ENCODE peak calls at places on chromosomes 12 and 14, in seven cellular contexts. K is uterus; C is prostate gland; R is GM23338; O is dorsolateral prefrontal cortex; Q is ovary; W is CD4-positive, alpha-beta T cell. E is an unnamed sample.

GRCh38 chr12:28265435-28266042 is 75.3 kb downstream of the CCDC91 start:
- DNase-seq in C (no peak), O (no peak), Q (no peak), K (no peak), W (no peak), R (no peak), E (no peak)

GRCh38 chr14:32623300-32624093 is 294.4 kb downstream of the AKAP6 start:
- DNase-seq in O (no peak), C (no peak), Q (no peak), R (no peak), K (no peak), W (no peak), E (no peak)

GRCh38 chr14:102215071-102215470 is 75.4 kb downstream of the WDR20 start:
- DNase-seq in Q (no peak), R (no peak), C (peak), K (peak), W (no peak), O (peak), E (peak)

GRCh38 chr14:21278632-21279031 is 1.3 kb upstream of the RPGRIP1 start:
- DNase-seq in K (no peak), W (no peak), Q (no peak), O (no peak), C (no peak), R (no peak), E (no peak)

GRCh38 chr12:459430-460258 is at the start of gene B4GALNT3:
- DNase-seq in R (peak), C (peak), K (peak), Q (peak), O (peak), W (peak), E (no peak)

GRCh38 chr12:124286946-124287345 is 7.9 kb upstream of the RFLNA start:
- DNase-seq in Q (no peak), R (no peak), W (no peak), O (no peak), K (no peak), C (no peak), E (no peak)

GRCh38 chr14:56964885-56965284 is 154.6 kb upstream of the OTX2 start:
- DNase-seq in O (no peak), Q (no peak), W (no peak), K (no peak), C (no peak), R (no peak), E (no peak)

GRCh38 chr12:106861984-106862894 is 87.8 kb downstream of the RIC8B start:
- DNase-seq in R (no peak), O (no peak), W (no peak), C (no peak), K (no peak), Q (no peak), E (no peak)

GRCh38 chr14:69973846-69974245 is 94.6 kb downstream of the SMOC1 start:
- DNase-seq in R (no peak), W (no peak), O (no peak), K (no peak), C (no peak), Q (no peak), E (no peak)

GRCh38 chr12:69404851-69405365 is 45.4 kb downstream of the YEATS4 start:
- DNase-seq in C (no peak), Q (no peak), O (no peak), R (no peak), K (no peak), W (no peak), E (no peak)

GRCh38 chr14:58077621-58078020 is 74.4 kb downstream of the ARMH4 start:
- DNase-seq in R (peak), Q (no peak), C (no peak), W (no peak), K (no peak), O (no peak), E (no peak)

GRCh38 chr14:53306267-53306721 is 153.2 kb upstream of the DDHD1 start:
- DNase-seq in Q (peak), C (peak), R (peak), O (peak), K (peak), W (peak), E (peak)

GRCh38 chr12:121330692-121331091 is 21.5 kb downstream of the ANAPC5 start:
- DNase-seq in Q (no peak), K (no peak), C (no peak), O (no peak), W (no peak), R (no peak), E (no peak)

GRCh38 chr12:69840727-69841126 is 15.7 kb downstream of the MYRFL start:
- DNase-seq in Q (no peak), C (peak), W (no peak), K (no peak), R (no peak), O (no peak), E (no peak)

GRCh38 chr14:93522221-93522620 is 91.5 kb downstream of the UNC79 start:
- DNase-seq in K (no peak), Q (no peak), O (no peak), W (no peak), R (no peak), C (no peak), E (no peak)

GRCh38 chr12:101925352-101925751 is 48.0 kb downstream of the DRAM1 start:
- DNase-seq in W (no peak), R (no peak), K (peak), C (no peak), Q (peak), O (no peak), E (no peak)

GRCh38 chr12:70383886-70384285 is 17.8 kb downstream of the KCNMB4 start:
- DNase-seq in R (no peak), W (no peak), C (no peak), Q (no peak), K (no peak), O (no peak), E (no peak)

GRCh38 chr14:90397401-90398314 is 829 bp downstream of the CALM1 start:
- DNase-seq in W (peak), R (peak), O (peak), K (peak), Q (peak), C (no peak), E (peak)

GRCh38 chr14:78005325-78005724 is 164.8 kb upstream of the NRXN3 start:
- DNase-seq in C (no peak), R (no peak), K (no peak), Q (no peak), W (no peak), O (no peak), E (no peak)

GRCh38 chr12:41190360-41190759 is 2.2 kb downstream of the PDZRN4 start:
- DNase-seq in R (peak), K (no peak), C (no peak), W (no peak), Q (no peak), O (peak), E (peak)

DNA sequence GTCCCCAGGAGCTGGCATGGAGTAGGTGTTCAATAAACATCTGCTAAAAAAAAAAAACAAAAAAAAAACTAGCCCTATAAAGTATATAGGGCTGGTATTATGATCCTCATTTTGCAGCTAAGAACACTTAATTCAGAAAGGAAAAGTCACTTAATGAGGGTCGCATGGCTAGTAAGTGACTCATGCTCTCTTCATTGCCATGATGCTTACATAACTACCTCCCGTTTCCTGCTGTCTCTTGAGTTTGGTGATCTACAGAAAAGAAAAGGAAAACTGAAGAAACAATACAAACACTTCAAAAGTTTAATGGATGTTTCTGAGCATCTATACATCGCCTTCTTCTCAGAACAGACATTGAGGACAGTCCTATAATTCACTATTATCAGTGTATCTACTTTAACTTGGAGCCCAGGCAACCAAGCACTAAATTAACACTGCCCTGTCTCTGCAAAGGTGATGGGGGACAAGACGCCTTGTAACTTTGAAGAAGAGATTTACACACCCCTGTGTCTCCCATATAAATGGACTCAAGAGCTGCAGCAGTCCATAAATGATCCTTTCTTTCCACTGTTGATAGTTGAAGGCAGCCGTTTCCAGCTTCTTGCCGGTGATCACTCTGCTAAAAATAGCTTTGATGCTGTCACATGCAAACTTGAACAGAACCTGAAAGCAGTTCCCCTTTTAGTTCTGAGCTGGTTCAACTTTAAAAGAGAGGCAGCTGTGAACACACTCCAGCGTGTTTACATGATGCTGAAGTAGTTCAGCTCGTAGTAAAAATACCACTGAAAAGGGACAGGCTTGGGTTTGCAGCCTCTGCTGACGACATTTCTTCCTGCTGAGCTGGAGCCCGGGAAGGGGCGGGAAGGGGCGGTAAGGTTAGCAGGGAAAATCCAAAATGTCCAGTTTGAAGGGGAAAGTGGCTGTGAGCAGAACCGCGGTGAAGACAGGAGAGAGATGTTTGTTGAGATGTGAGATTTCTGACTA is 113.3 kb downstream of the FOXN3 start:
- DNase-seq in K (peak), R (no peak), Q (peak), C (peak), W (no peak), O (peak), E (peak)
- H3K27ac ChIP-seq in K (peak), R (peak), Q (peak), C (peak), W (peak), O (peak), E (peak)

DNA sequence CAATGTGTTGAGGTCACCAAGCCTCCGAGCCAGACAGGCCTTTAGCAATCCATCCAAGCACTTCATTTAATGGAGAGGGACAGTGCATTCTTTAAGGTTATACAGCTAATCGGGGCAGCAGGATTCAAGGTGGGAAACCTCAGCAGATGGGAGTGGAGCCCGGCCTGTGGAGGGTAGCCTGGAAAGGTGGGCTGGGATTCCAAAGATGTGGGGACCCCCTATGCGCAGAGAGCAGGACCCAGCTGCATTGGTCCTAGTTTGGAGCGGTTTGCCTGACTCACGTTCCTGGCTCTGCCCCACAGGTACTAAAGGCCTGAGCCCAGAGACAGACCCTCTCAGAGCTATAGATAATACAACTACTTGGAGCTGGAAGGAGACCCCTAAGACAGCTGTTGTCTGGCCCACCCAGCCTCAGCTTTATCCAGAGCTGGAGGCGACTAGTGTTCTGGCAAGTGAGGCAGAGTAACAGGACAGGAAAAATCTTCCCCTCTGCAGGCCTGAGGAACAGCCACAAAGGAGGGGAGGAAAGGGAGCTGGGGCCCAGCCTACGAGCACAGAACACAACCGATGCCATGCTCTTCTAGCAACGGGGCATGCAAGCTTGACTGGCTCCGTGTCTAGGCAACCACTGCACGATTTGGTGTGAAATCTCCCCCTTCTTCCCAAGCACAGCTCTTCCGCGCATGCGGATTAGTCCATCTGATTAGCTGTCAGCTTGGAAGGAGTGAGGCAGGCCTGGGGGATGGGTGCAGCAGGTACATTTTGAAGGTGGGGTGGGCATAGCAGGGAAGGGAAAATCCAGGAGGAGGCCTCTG is 1.1 kb upstream of the MYH7 start:
- DNase-seq in Q (no peak), R (no peak), C (no peak), K (no peak), W (no peak), O (peak), E (no peak)
- H3K27ac ChIP-seq in Q (no peak), R (no peak), C (no peak), K (no peak), W (no peak), O (peak), E (no peak)

GRCh38 chr12:22084852-22085251 is 38.8 kb downstream of the CMAS start:
- DNase-seq in C (no peak), R (no peak), O (no peak), W (no peak), K (no peak), Q (no peak), E (no peak)

GRCh38 chr12:22083167-22083566 is 37.1 kb downstream of the CMAS start:
- DNase-seq in C (peak), Q (no peak), W (peak), K (no peak), O (no peak), R (peak), E (peak)

DNA sequence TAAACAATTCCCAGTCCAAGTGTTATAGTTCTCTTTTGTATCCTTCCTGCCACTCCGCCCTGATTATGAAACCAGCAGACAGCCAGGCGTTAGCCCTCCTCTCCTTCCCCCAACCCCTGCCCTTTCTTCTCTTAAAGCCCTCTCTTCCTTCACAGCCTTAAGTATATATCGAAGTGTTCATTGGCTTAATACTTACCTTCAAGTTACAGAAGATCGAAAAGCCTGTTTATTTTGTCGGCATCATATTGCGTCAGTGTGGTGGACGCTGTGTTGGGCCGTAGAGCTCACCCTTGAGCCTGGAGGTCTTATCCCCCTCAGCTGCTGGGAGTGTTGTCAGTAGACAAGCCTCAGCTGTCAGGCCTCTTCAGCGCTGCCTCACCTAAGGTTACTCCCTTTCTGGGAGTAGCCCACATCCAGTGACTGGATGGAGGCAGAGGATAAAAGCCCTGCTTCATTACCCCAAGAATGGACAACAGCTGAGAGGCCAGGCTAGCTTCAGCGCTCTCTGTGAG is 36.2 kb downstream of the CMAS start:
- DNase-seq in R (peak), W (no peak), C (no peak), K (no peak), O (no peak), Q (no peak), E (no peak)
- H3K27ac ChIP-seq in R (no peak), W (no peak), C (no peak), K (no peak), O (no peak), Q (no peak), E (no peak)

DNA sequence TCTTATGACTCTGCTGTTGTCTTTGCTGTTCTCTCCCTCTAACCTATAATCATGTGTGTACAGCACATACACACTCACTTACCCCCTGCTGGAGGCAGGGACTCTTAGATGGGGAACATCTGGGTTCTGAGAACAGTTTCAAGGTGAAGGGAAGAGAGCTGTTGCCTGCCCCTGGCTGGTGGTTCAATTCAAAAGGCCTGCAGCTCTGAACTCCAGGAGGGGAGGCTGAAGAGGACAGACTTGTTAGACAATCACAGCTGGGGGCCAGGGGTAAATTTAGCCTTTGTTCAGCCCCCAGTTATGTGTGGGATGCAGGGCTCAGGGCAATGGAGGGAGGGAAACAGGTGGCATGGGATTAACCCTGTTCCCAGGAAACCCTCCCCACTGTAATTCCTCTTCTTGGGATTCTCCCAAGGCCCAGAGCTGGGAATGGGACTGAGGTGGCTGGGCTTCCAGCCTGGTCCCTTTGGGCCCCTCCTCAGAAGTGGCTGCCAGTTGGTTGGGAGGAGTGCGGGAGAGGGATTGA is 1.9 kb downstream of the MYL6B start:
- DNase-seq in W (no peak), C (no peak), Q (no peak), R (no peak), K (no peak), O (no peak), E (no peak)
- H3K27ac ChIP-seq in W (no peak), C (no peak), Q (no peak), R (no peak), K (no peak), O (no peak), E (no peak)

GRCh38 chr12:113359939-113360748 is 1.8 kb downstream of the PLBD2 start:
- DNase-seq in R (peak), W (no peak), O (no peak), Q (no peak), K (peak), C (no peak), E (no peak)
- H3K27ac ChIP-seq in R (no peak), W (no peak), O (peak), Q (peak), K (peak), C (no peak), E (peak)

GRCh38 chr12:50926415-50926814 is 25.9 kb upstream of the HIGD1C start:
- DNase-seq in O (no peak), R (no peak), C (no peak), Q (no peak), K (no peak), W (no peak), E (no peak)
- H3K27ac ChIP-seq in O (peak), R (no peak), C (peak), Q (no peak), K (peak), W (no peak), E (peak)

DNA sequence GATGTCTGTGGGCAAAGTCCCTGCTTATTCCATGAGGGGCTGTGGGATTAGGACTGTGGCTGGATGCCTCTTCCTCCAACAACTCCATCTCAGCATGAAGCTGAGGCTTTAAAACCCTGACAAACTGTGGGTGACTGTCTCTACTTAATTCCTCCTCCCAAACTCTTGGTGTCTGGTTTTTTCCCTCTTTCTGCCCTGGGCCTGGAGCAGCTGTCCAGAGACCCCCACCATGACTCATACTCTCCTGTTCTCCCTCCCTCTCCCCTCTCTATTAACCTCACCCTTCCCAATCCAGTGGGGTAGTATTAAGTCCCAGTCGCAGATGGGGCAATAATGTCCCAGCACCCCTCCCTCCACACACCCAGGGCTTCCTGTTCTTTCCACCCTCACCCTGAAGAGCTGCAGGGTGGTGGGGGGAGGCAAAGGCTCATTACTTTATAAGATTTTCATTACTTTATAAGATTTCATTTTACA is 2.1 kb upstream of the DNAJC14 start:
- DNase-seq in R (no peak), K (no peak), Q (no peak), C (no peak), W (no peak), O (no peak), E (no peak)
- H3K27ac ChIP-seq in R (peak), K (peak), Q (peak), C (peak), W (no peak), O (peak), E (peak)

GRCh38 chr14:103704708-103705107 is 10.5 kb downstream of the XRCC3 start:
- DNase-seq in R (no peak), W (no peak), O (no peak), C (no peak), Q (no peak), K (no peak), E (no peak)

GRCh38 chr14:103702095-103702494 is 13.2 kb downstream of the XRCC3 start:
- DNase-seq in Q (no peak), R (no peak), C (no peak), K (no peak), W (no peak), O (no peak), E (no peak)

GRCh38 chr14:103700753-103701490 is 14.3 kb downstream of the XRCC3 start:
- DNase-seq in C (no peak), W (no peak), Q (no peak), O (no peak), R (no peak), K (no peak), E (no peak)

GRCh38 chr14:103703433-103704385 is 11.5 kb downstream of the XRCC3 start:
- DNase-seq in K (no peak), W (no peak), R (no peak), O (no peak), Q (no peak), C (no peak), E (no peak)

DNA sequence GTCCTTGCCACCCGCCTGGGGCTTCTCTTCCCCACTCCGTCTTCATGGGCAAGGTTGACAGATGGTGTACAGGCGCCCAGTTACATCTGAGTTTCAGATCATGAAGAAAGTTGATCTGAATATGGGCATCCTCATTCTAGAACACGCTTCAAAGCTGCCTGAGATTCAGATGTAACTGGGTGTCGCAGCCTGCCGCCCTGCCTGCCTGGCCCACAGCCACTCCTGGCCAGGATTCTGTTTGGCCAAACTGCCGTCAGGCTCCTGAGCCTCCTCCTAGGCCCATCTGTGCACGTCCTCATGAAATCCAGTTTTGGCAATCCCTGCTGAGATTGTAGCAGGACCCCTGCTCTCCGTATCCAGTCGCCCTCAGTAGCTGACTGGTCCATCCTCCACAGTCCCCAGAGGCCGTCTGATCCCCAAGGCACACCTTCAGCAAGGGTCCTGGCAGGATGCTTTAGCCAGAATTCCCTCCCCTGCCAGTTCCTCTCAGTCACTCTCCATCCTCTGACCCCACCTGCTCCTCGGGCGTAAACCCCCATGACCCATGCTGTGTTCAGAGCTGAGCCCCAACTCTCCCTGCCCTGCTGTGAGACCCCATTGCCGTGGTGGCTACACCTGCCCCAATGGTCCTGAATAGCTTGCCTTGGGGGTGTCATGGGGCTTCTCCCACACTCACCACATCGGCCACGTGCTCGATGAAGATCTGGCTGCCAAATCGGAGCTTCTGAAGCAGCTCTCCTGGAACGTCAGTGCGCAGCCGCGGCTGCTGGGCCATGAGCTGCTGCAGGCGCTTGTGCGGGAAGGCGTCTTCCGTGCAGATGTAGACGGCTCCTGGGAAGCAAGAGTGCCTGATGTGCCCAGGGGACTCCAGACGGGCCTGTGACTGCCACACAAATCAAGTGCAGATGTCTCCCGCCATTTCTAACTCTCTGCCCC is 12.5 kb downstream of the XRCC3 start:
- DNase-seq in Q (no peak), K (no peak), O (no peak), W (no peak), C (no peak), R (no peak), E (no peak)
- H3K27ac ChIP-seq in Q (no peak), K (no peak), O (peak), W (no peak), C (no peak), R (no peak), E (no peak)

E was measured in substantia nigra.